ENCODE peak calls at places on chromosomes 2 and 18, in seven cellular contexts. One of them, this sample, is unnamed.

GRCh38 chr2:189623049-189623448 is 38.2 kb upstream of the ASNSD1 start:
- DNase-seq in left colon: no peak
- DNase-seq in HCEC 1CT: no peak
- DNase-seq in epithelial cell of esophagus: no peak
- DNase-seq in LoVo: no peak
- DNase-seq in stimulated activated CD4-positive, alpha-beta T cell treated with anti-CD3 and anti-CD28 coated beads, TNF-alpha, amount 100 ng/mL, for 1 hour: no peak
- DNase-seq in caudate nucleus: no peak
- DNase-seq in this sample: no peak

GRCh38 chr2:231306791-231307440 is 88.6 kb upstream of the B3GNT7 start:
- DNase-seq in left colon: peak; percentile 50
- DNase-seq in epithelial cell of esophagus: peak; percentile 86
- DNase-seq in caudate nucleus: no peak
- DNase-seq in stimulated activated CD4-positive, alpha-beta T cell treated with anti-CD3 and anti-CD28 coated beads, TNF-alpha, amount 100 ng/mL, for 1 hour: no peak
- DNase-seq in HCEC 1CT: no peak
- DNase-seq in LoVo: no peak
- DNase-seq in this sample: no peak

GRCh38 chr18:25230658-25231326 is 121.2 kb downstream of the ZNF521 start:
- DNase-seq in LoVo: no peak
- DNase-seq in left colon: peak; percentile 57
- DNase-seq in epithelial cell of esophagus: peak; percentile 45
- DNase-seq in caudate nucleus: peak; percentile 84
- DNase-seq in HCEC 1CT: peak; percentile 71
- DNase-seq in stimulated activated CD4-positive, alpha-beta T cell treated with anti-CD3 and anti-CD28 coated beads, TNF-alpha, amount 100 ng/mL, for 1 hour: no peak
- DNase-seq in this sample: no peak

GRCh38 chr2:99677814-99678213 is 188.0 kb upstream of the REV1 start:
- DNase-seq in epithelial cell of esophagus: no peak
- DNase-seq in HCEC 1CT: no peak
- DNase-seq in stimulated activated CD4-positive, alpha-beta T cell treated with anti-CD3 and anti-CD28 coated beads, TNF-alpha, amount 100 ng/mL, for 1 hour: no peak
- DNase-seq in left colon: no peak
- DNase-seq in LoVo: no peak
- DNase-seq in caudate nucleus: no peak
- DNase-seq in this sample: no peak

GRCh38 chr2:181203916-181204315 is 223.5 kb downstream of the UBE2E3 start:
- DNase-seq in HCEC 1CT: no peak
- DNase-seq in left colon: no peak
- DNase-seq in stimulated activated CD4-positive, alpha-beta T cell treated with anti-CD3 and anti-CD28 coated beads, TNF-alpha, amount 100 ng/mL, for 1 hour: no peak
- DNase-seq in epithelial cell of esophagus: no peak
- DNase-seq in LoVo: no peak
- DNase-seq in caudate nucleus: no peak
- DNase-seq in this sample: no peak

GRCh38 chr18:51196811-51197660 is 445 bp downstream of the MEX3C start:
- DNase-seq in caudate nucleus: peak; percentile 57
- DNase-seq in epithelial cell of esophagus: peak; percentile 58
- DNase-seq in LoVo: peak; percentile 29
- DNase-seq in HCEC 1CT: peak; percentile 48
- DNase-seq in stimulated activated CD4-positive, alpha-beta T cell treated with anti-CD3 and anti-CD28 coated beads, TNF-alpha, amount 100 ng/mL, for 1 hour: peak; percentile 4
- DNase-seq in left colon: peak; percentile 57
- DNase-seq in this sample: no peak

GRCh38 chr2:159249955-159250723 is 36.4 kb downstream of the WDSUB1 start:
- DNase-seq in caudate nucleus: peak; percentile 5
- DNase-seq in LoVo: peak; percentile 87
- DNase-seq in HCEC 1CT: peak; percentile 83
- DNase-seq in left colon: peak; percentile 76
- DNase-seq in epithelial cell of esophagus: peak; percentile 94
- DNase-seq in stimulated activated CD4-positive, alpha-beta T cell treated with anti-CD3 and anti-CD28 coated beads, TNF-alpha, amount 100 ng/mL, for 1 hour: no peak
- DNase-seq in this sample: no peak

GRCh38 chr2:24327988-24328387 is 32.3 kb downstream of the ITSN2 start:
- DNase-seq in HCEC 1CT: no peak
- DNase-seq in LoVo: no peak
- DNase-seq in epithelial cell of esophagus: no peak
- DNase-seq in caudate nucleus: no peak
- DNase-seq in left colon: no peak
- DNase-seq in stimulated activated CD4-positive, alpha-beta T cell treated with anti-CD3 and anti-CD28 coated beads, TNF-alpha, amount 100 ng/mL, for 1 hour: no peak
- DNase-seq in this sample: no peak

GRCh38 chr2:220006152-220006551 is 378.7 kb downstream of the SLC4A3 start:
- DNase-seq in LoVo: no peak
- DNase-seq in stimulated activated CD4-positive, alpha-beta T cell treated with anti-CD3 and anti-CD28 coated beads, TNF-alpha, amount 100 ng/mL, for 1 hour: no peak
- DNase-seq in caudate nucleus: no peak
- DNase-seq in HCEC 1CT: peak; percentile 31
- DNase-seq in left colon: no peak
- DNase-seq in epithelial cell of esophagus: peak; percentile 49
- DNase-seq in this sample: no peak

GRCh38 chr2:12286347-12286746 is 430.4 kb upstream of the TRIB2 start:
- DNase-seq in left colon: no peak
- DNase-seq in stimulated activated CD4-positive, alpha-beta T cell treated with anti-CD3 and anti-CD28 coated beads, TNF-alpha, amount 100 ng/mL, for 1 hour: no peak
- DNase-seq in LoVo: no peak
- DNase-seq in caudate nucleus: no peak
- DNase-seq in epithelial cell of esophagus: no peak
- DNase-seq in HCEC 1CT: no peak
- DNase-seq in this sample: no peak

GRCh38 chr2:170255971-170256370 is 78.0 kb downstream of the MYO3B start:
- DNase-seq in epithelial cell of esophagus: peak; percentile 48
- DNase-seq in HCEC 1CT: peak; percentile 36
- DNase-seq in stimulated activated CD4-positive, alpha-beta T cell treated with anti-CD3 and anti-CD28 coated beads, TNF-alpha, amount 100 ng/mL, for 1 hour: no peak
- DNase-seq in caudate nucleus: no peak
- DNase-seq in LoVo: no peak
- DNase-seq in left colon: no peak
- DNase-seq in this sample: no peak

GRCh38 chr2:121031568-121032340 is 253.2 kb downstream of the TFCP2L1 start:
- DNase-seq in HCEC 1CT: no peak
- DNase-seq in stimulated activated CD4-positive, alpha-beta T cell treated with anti-CD3 and anti-CD28 coated beads, TNF-alpha, amount 100 ng/mL, for 1 hour: no peak
- DNase-seq in epithelial cell of esophagus: no peak
- DNase-seq in LoVo: no peak
- DNase-seq in caudate nucleus: no peak
- DNase-seq in left colon: no peak
- DNase-seq in this sample: no peak

GRCh38 chr2:118979177-118979861 is 37.3 kb downstream of the MARCO start:
- DNase-seq in HCEC 1CT: no peak
- DNase-seq in left colon: no peak
- DNase-seq in epithelial cell of esophagus: no peak
- DNase-seq in LoVo: no peak
- DNase-seq in caudate nucleus: no peak
- DNase-seq in stimulated activated CD4-positive, alpha-beta T cell treated with anti-CD3 and anti-CD28 coated beads, TNF-alpha, amount 100 ng/mL, for 1 hour: no peak
- DNase-seq in this sample: no peak

GRCh38 chr18:9153281-9153680 is 16.7 kb downstream of the ANKRD12 start:
- DNase-seq in stimulated activated CD4-positive, alpha-beta T cell treated with anti-CD3 and anti-CD28 coated beads, TNF-alpha, amount 100 ng/mL, for 1 hour: no peak
- DNase-seq in epithelial cell of esophagus: no peak
- DNase-seq in left colon: no peak
- DNase-seq in caudate nucleus: no peak
- DNase-seq in HCEC 1CT: no peak
- DNase-seq in LoVo: no peak
- DNase-seq in this sample: no peak

GRCh38 chr2:120231974-120232635 is 8.9 kb upstream of the TMEM185B start:
- DNase-seq in left colon: peak; percentile 53
- DNase-seq in stimulated activated CD4-positive, alpha-beta T cell treated with anti-CD3 and anti-CD28 coated beads, TNF-alpha, amount 100 ng/mL, for 1 hour: no peak
- DNase-seq in caudate nucleus: no peak
- DNase-seq in LoVo: peak; percentile 16
- DNase-seq in epithelial cell of esophagus: peak; percentile 45
- DNase-seq in HCEC 1CT: peak; percentile 20
- DNase-seq in this sample: peak; percentile 20

GRCh38 chr2:9918275-9918674 is 33.2 kb upstream of the GRHL1 start:
- DNase-seq in HCEC 1CT: peak; percentile 12
- DNase-seq in stimulated activated CD4-positive, alpha-beta T cell treated with anti-CD3 and anti-CD28 coated beads, TNF-alpha, amount 100 ng/mL, for 1 hour: no peak
- DNase-seq in caudate nucleus: no peak
- DNase-seq in left colon: no peak
- DNase-seq in epithelial cell of esophagus: peak; percentile 60
- DNase-seq in LoVo: no peak
- DNase-seq in this sample: no peak

GRCh38 chr2:44136186-44136585 is 32.5 kb upstream of the PPM1B start:
- DNase-seq in left colon: no peak
- DNase-seq in stimulated activated CD4-positive, alpha-beta T cell treated with anti-CD3 and anti-CD28 coated beads, TNF-alpha, amount 100 ng/mL, for 1 hour: no peak
- DNase-seq in LoVo: peak; percentile 58
- DNase-seq in epithelial cell of esophagus: peak; percentile 39
- DNase-seq in HCEC 1CT: peak; percentile 69
- DNase-seq in caudate nucleus: no peak
- DNase-seq in this sample: no peak

GRCh38 chr2:53568463-53568862 is 199.1 kb upstream of the CHAC2 start:
- DNase-seq in stimulated activated CD4-positive, alpha-beta T cell treated with anti-CD3 and anti-CD28 coated beads, TNF-alpha, amount 100 ng/mL, for 1 hour: no peak
- DNase-seq in HCEC 1CT: peak; percentile 7
- DNase-seq in caudate nucleus: no peak
- DNase-seq in left colon: no peak
- DNase-seq in LoVo: no peak
- DNase-seq in epithelial cell of esophagus: no peak
- DNase-seq in this sample: no peak

GRCh38 chr18:47779381-47779780 is 151.1 kb downstream of the SMAD2 start:
- DNase-seq in HCEC 1CT: no peak
- DNase-seq in stimulated activated CD4-positive, alpha-beta T cell treated with anti-CD3 and anti-CD28 coated beads, TNF-alpha, amount 100 ng/mL, for 1 hour: no peak
- DNase-seq in left colon: no peak
- DNase-seq in caudate nucleus: no peak
- DNase-seq in LoVo: no peak
- DNase-seq in epithelial cell of esophagus: peak; percentile 40
- DNase-seq in this sample: no peak

GRCh38 chr18:8951491-8951890 is 151.0 kb upstream of the NDUFV2 start:
- DNase-seq in left colon: no peak
- DNase-seq in HCEC 1CT: no peak
- DNase-seq in caudate nucleus: no peak
- DNase-seq in epithelial cell of esophagus: no peak
- DNase-seq in stimulated activated CD4-positive, alpha-beta T cell treated with anti-CD3 and anti-CD28 coated beads, TNF-alpha, amount 100 ng/mL, for 1 hour: no peak
- DNase-seq in LoVo: peak; percentile 20
- DNase-seq in this sample: no peak

GRCh38 chr2:40224321-40224720 is 227.6 kb downstream of the SLC8A1 start:
- DNase-seq in caudate nucleus: no peak
- DNase-seq in LoVo: no peak
- DNase-seq in epithelial cell of esophagus: no peak
- DNase-seq in left colon: no peak
- DNase-seq in stimulated activated CD4-positive, alpha-beta T cell treated with anti-CD3 and anti-CD28 coated beads, TNF-alpha, amount 100 ng/mL, for 1 hour: no peak
- DNase-seq in HCEC 1CT: no peak
- DNase-seq in this sample: no peak

GRCh38 chr2:133438026-133438425 is 130.2 kb downstream of the NCKAP5 start:
- DNase-seq in epithelial cell of esophagus: no peak
- DNase-seq in stimulated activated CD4-positive, alpha-beta T cell treated with anti-CD3 and anti-CD28 coated beads, TNF-alpha, amount 100 ng/mL, for 1 hour: no peak
- DNase-seq in HCEC 1CT: no peak
- DNase-seq in left colon: no peak
- DNase-seq in LoVo: no peak
- DNase-seq in caudate nucleus: no peak
- DNase-seq in this sample: no peak

GRCh38 chr18:58230438-58231179 is 186.6 kb downstream of the NEDD4L start:
- DNase-seq in caudate nucleus: no peak
- DNase-seq in LoVo: peak; percentile 63
- DNase-seq in stimulated activated CD4-positive, alpha-beta T cell treated with anti-CD3 and anti-CD28 coated beads, TNF-alpha, amount 100 ng/mL, for 1 hour: no peak
- DNase-seq in HCEC 1CT: no peak
- DNase-seq in left colon: no peak
- DNase-seq in epithelial cell of esophagus: peak; percentile 97
- DNase-seq in this sample: no peak

GRCh38 chr2:75606851-75607798 is 39.5 kb upstream of the MRPL19 start:
- DNase-seq in stimulated activated CD4-positive, alpha-beta T cell treated with anti-CD3 and anti-CD28 coated beads, TNF-alpha, amount 100 ng/mL, for 1 hour: no peak
- DNase-seq in HCEC 1CT: peak; percentile 65
- DNase-seq in left colon: no peak
- DNase-seq in caudate nucleus: no peak
- DNase-seq in LoVo: no peak
- DNase-seq in epithelial cell of esophagus: peak; percentile 83
- DNase-seq in this sample: no peak

GRCh38 chr18:36516726-36517125 is 219.2 kb downstream of the FHOD3 start:
- DNase-seq in caudate nucleus: no peak
- DNase-seq in HCEC 1CT: no peak
- DNase-seq in left colon: no peak
- DNase-seq in LoVo: no peak
- DNase-seq in stimulated activated CD4-positive, alpha-beta T cell treated with anti-CD3 and anti-CD28 coated beads, TNF-alpha, amount 100 ng/mL, for 1 hour: no peak
- DNase-seq in epithelial cell of esophagus: no peak
- DNase-seq in this sample: no peak

GRCh38 chr2:201977651-201978050 is 56.0 kb upstream of the FZD7 start:
- DNase-seq in left colon: no peak
- DNase-seq in epithelial cell of esophagus: peak; percentile 54
- DNase-seq in LoVo: no peak
- DNase-seq in stimulated activated CD4-positive, alpha-beta T cell treated with anti-CD3 and anti-CD28 coated beads, TNF-alpha, amount 100 ng/mL, for 1 hour: no peak
- DNase-seq in caudate nucleus: no peak
- DNase-seq in HCEC 1CT: no peak
- DNase-seq in this sample: no peak

GRCh38 chr2:150601280-150602038 is 114.0 kb upstream of the RND3 start:
- DNase-seq in left colon: no peak
- DNase-seq in LoVo: peak; percentile 4
- DNase-seq in stimulated activated CD4-positive, alpha-beta T cell treated with anti-CD3 and anti-CD28 coated beads, TNF-alpha, amount 100 ng/mL, for 1 hour: no peak
- DNase-seq in caudate nucleus: no peak
- DNase-seq in epithelial cell of esophagus: no peak
- DNase-seq in HCEC 1CT: peak; percentile 82
- DNase-seq in this sample: no peak

GRCh38 chr18:41992698-41993097 is 37.7 kb downstream of the PIK3C3 start:
- DNase-seq in stimulated activated CD4-positive, alpha-beta T cell treated with anti-CD3 and anti-CD28 coated beads, TNF-alpha, amount 100 ng/mL, for 1 hour: no peak
- DNase-seq in left colon: no peak
- DNase-seq in caudate nucleus: no peak
- DNase-seq in LoVo: no peak
- DNase-seq in HCEC 1CT: no peak
- DNase-seq in epithelial cell of esophagus: no peak
- DNase-seq in this sample: no peak

GRCh38 chr2:180481998-180482397 is 474.9 kb upstream of the CWC22 start:
- DNase-seq in HCEC 1CT: no peak
- DNase-seq in stimulated activated CD4-positive, alpha-beta T cell treated with anti-CD3 and anti-CD28 coated beads, TNF-alpha, amount 100 ng/mL, for 1 hour: no peak
- DNase-seq in LoVo: no peak
- DNase-seq in caudate nucleus: no peak
- DNase-seq in left colon: no peak
- DNase-seq in epithelial cell of esophagus: no peak
- DNase-seq in this sample: no peak

GRCh38 chr2:10326707-10327594 is 24.2 kb downstream of the HPCAL1 start:
- DNase-seq in stimulated activated CD4-positive, alpha-beta T cell treated with anti-CD3 and anti-CD28 coated beads, TNF-alpha, amount 100 ng/mL, for 1 hour: no peak
- DNase-seq in LoVo: no peak
- DNase-seq in left colon: no peak
- DNase-seq in HCEC 1CT: no peak
- DNase-seq in caudate nucleus: no peak
- DNase-seq in epithelial cell of esophagus: no peak
- DNase-seq in this sample: no peak

GRCh38 chr18:32879497-32879896 is 106.7 kb upstream of the KLHL14 start:
- DNase-seq in left colon: no peak
- DNase-seq in epithelial cell of esophagus: no peak
- DNase-seq in stimulated activated CD4-positive, alpha-beta T cell treated with anti-CD3 and anti-CD28 coated beads, TNF-alpha, amount 100 ng/mL, for 1 hour: no peak
- DNase-seq in caudate nucleus: no peak
- DNase-seq in HCEC 1CT: no peak
- DNase-seq in LoVo: no peak
- DNase-seq in this sample: no peak

GRCh38 chr2:72133721-72134407 is 13.8 kb downstream of the CYP26B1 start:
- DNase-seq in LoVo: no peak
- DNase-seq in caudate nucleus: no peak
- DNase-seq in HCEC 1CT: no peak
- DNase-seq in stimulated activated CD4-positive, alpha-beta T cell treated with anti-CD3 and anti-CD28 coated beads, TNF-alpha, amount 100 ng/mL, for 1 hour: no peak
- DNase-seq in epithelial cell of esophagus: no peak
- DNase-seq in left colon: peak; percentile 18
- DNase-seq in this sample: no peak

GRCh38 chr18:80246656-80247402 is 485 bp downstream of the PARD6G start:
- DNase-seq in stimulated activated CD4-positive, alpha-beta T cell treated with anti-CD3 and anti-CD28 coated beads, TNF-alpha, amount 100 ng/mL, for 1 hour: no peak
- DNase-seq in epithelial cell of esophagus: peak; percentile 81
- DNase-seq in LoVo: no peak
- DNase-seq in left colon: no peak
- DNase-seq in caudate nucleus: no peak
- DNase-seq in HCEC 1CT: no peak
- DNase-seq in this sample: no peak

GRCh38 chr2:131659168-131659572 is 131.5 kb downstream of the CCDC74A start:
- DNase-seq in epithelial cell of esophagus: no peak
- DNase-seq in stimulated activated CD4-positive, alpha-beta T cell treated with anti-CD3 and anti-CD28 coated beads, TNF-alpha, amount 100 ng/mL, for 1 hour: no peak
- DNase-seq in left colon: no peak
- DNase-seq in HCEC 1CT: no peak
- DNase-seq in caudate nucleus: no peak
- DNase-seq in LoVo: no peak
- DNase-seq in this sample: no peak

GRCh38 chr2:63484481-63484880 is 103.8 kb downstream of the WDPCP start:
- DNase-seq in epithelial cell of esophagus: no peak
- DNase-seq in left colon: no peak
- DNase-seq in caudate nucleus: no peak
- DNase-seq in HCEC 1CT: no peak
- DNase-seq in stimulated activated CD4-positive, alpha-beta T cell treated with anti-CD3 and anti-CD28 coated beads, TNF-alpha, amount 100 ng/mL, for 1 hour: no peak
- DNase-seq in LoVo: no peak
- DNase-seq in this sample: no peak

This sample was measured in stimulated activated CD8-positive, alpha-beta memory T cell treated with anti-CD3 and anti-CD28 coated beads, Interleukin-2, amount 100 ng/mL, for 1 hour.